ENCODE peak calls at places on chromosomes 6 and 20, in ten cellular contexts. One of them, this sample, is unnamed.

GRCh38 chr6:168060521-168060931 is 18.5 kb downstream of the FRMD1 start:
- DNase-seq in stomach: peak
- DNase-seq in pancreas: peak
- DNase-seq in colonic mucosa: peak
- DNase-seq in IMR-90: peak
- DNase-seq in heart left ventricle: peak
- DNase-seq in astrocyte of the spinal cord: peak
- DNase-seq in coronary artery: no peak
- DNase-seq in GM23338: peak
- DNase-seq in kidney: no peak
- DNase-seq in this sample: peak

GRCh38 chr6:128520436-128521301 is at the start of gene PTPRK:
- DNase-seq in astrocyte of the spinal cord: peak
- DNase-seq in colonic mucosa: peak
- DNase-seq in pancreas: peak
- DNase-seq in IMR-90: peak
- DNase-seq in heart left ventricle: peak
- DNase-seq in kidney: peak
- DNase-seq in coronary artery: peak
- DNase-seq in stomach: peak
- DNase-seq in GM23338: peak
- DNase-seq in this sample: peak

GRCh38 chr6:73798592-73798991 is 102.6 kb downstream of the CD109 start:
- DNase-seq in astrocyte of the spinal cord: peak
- DNase-seq in pancreas: no peak
- DNase-seq in heart left ventricle: no peak
- DNase-seq in stomach: no peak
- DNase-seq in coronary artery: no peak
- DNase-seq in colonic mucosa: peak
- DNase-seq in kidney: no peak
- DNase-seq in IMR-90: peak
- DNase-seq in GM23338: peak
- DNase-seq in this sample: peak

GRCh38 chr6:160198577-160199211 is 59.9 kb downstream of the SLC22A2 start:
- DNase-seq in coronary artery: no peak
- DNase-seq in heart left ventricle: no peak
- DNase-seq in kidney: no peak
- DNase-seq in colonic mucosa: peak
- DNase-seq in IMR-90: no peak
- DNase-seq in astrocyte of the spinal cord: no peak
- DNase-seq in GM23338: no peak
- DNase-seq in pancreas: no peak
- DNase-seq in stomach: no peak
- DNase-seq in this sample: no peak

GRCh38 chr20:60750909-60751308 is 501.2 kb upstream of the CDH4 start:
- DNase-seq in astrocyte of the spinal cord: no peak
- DNase-seq in GM23338: peak
- DNase-seq in IMR-90: no peak
- DNase-seq in coronary artery: no peak
- DNase-seq in heart left ventricle: no peak
- DNase-seq in pancreas: no peak
- DNase-seq in stomach: no peak
- DNase-seq in colonic mucosa: no peak
- DNase-seq in kidney: no peak
- DNase-seq in this sample: no peak

GRCh38 chr6:144219056-144219685 is 66.0 kb upstream of the UTRN start:
- DNase-seq in pancreas: no peak
- DNase-seq in coronary artery: no peak
- DNase-seq in kidney: no peak
- DNase-seq in heart left ventricle: no peak
- DNase-seq in colonic mucosa: no peak
- DNase-seq in GM23338: peak
- DNase-seq in stomach: no peak
- DNase-seq in IMR-90: peak
- DNase-seq in astrocyte of the spinal cord: peak
- DNase-seq in this sample: peak

GRCh38 chr6:133062077-133062476 is 179.1 kb upstream of the EYA4 start:
- DNase-seq in stomach: no peak
- DNase-seq in colonic mucosa: no peak
- DNase-seq in GM23338: no peak
- DNase-seq in IMR-90: peak
- DNase-seq in pancreas: no peak
- DNase-seq in heart left ventricle: peak
- DNase-seq in kidney: no peak
- DNase-seq in coronary artery: no peak
- DNase-seq in astrocyte of the spinal cord: peak
- DNase-seq in this sample: no peak

GRCh38 chr20:63552481-63553249 is 1.3 kb upstream of the FNDC11 start:
- DNase-seq in heart left ventricle: no peak
- DNase-seq in coronary artery: no peak
- DNase-seq in IMR-90: no peak
- DNase-seq in stomach: no peak
- DNase-seq in colonic mucosa: no peak
- DNase-seq in astrocyte of the spinal cord: no peak
- DNase-seq in pancreas: no peak
- DNase-seq in GM23338: peak
- DNase-seq in kidney: no peak
- DNase-seq in this sample: no peak

GRCh38 chr6:11229267-11230043 is 3.0 kb downstream of the NEDD9 start:
- DNase-seq in colonic mucosa: no peak
- DNase-seq in pancreas: no peak
- DNase-seq in IMR-90: no peak
- DNase-seq in astrocyte of the spinal cord: peak
- DNase-seq in heart left ventricle: no peak
- DNase-seq in stomach: no peak
- DNase-seq in kidney: peak
- DNase-seq in GM23338: peak
- DNase-seq in coronary artery: no peak
- DNase-seq in this sample: no peak

GRCh38 chr20:24100370-24101011 is 111.9 kb upstream of the GGTLC1 start:
- DNase-seq in stomach: peak
- DNase-seq in GM23338: peak
- DNase-seq in kidney: no peak
- DNase-seq in colonic mucosa: peak
- DNase-seq in astrocyte of the spinal cord: peak
- DNase-seq in IMR-90: peak
- DNase-seq in heart left ventricle: peak
- DNase-seq in pancreas: peak
- DNase-seq in coronary artery: no peak
- DNase-seq in this sample: peak

GRCh38 chr20:58428364-58428763 is 39.3 kb downstream of the VAPB start:
- DNase-seq in colonic mucosa: no peak
- DNase-seq in heart left ventricle: no peak
- DNase-seq in stomach: no peak
- DNase-seq in GM23338: no peak
- DNase-seq in IMR-90: no peak
- DNase-seq in kidney: no peak
- DNase-seq in astrocyte of the spinal cord: no peak
- DNase-seq in coronary artery: no peak
- DNase-seq in pancreas: no peak
- DNase-seq in this sample: no peak

GRCh38 chr20:58431134-58431533 is 42.1 kb downstream of the VAPB start:
- DNase-seq in heart left ventricle: no peak
- DNase-seq in astrocyte of the spinal cord: no peak
- DNase-seq in pancreas: no peak
- DNase-seq in stomach: no peak
- DNase-seq in kidney: no peak
- DNase-seq in colonic mucosa: no peak
- DNase-seq in GM23338: no peak
- DNase-seq in IMR-90: peak
- DNase-seq in coronary artery: no peak
- DNase-seq in this sample: peak

GRCh38 chr20:58433029-58433657 is 44.1 kb downstream of the VAPB start:
- DNase-seq in stomach: no peak
- DNase-seq in kidney: no peak
- DNase-seq in IMR-90: no peak
- DNase-seq in astrocyte of the spinal cord: no peak
- DNase-seq in pancreas: no peak
- DNase-seq in colonic mucosa: no peak
- DNase-seq in coronary artery: no peak
- DNase-seq in heart left ventricle: no peak
- DNase-seq in GM23338: no peak
- DNase-seq in this sample: no peak

GRCh38 chr20:58432190-58432954 is 43.3 kb downstream of the VAPB start:
- DNase-seq in colonic mucosa: no peak
- DNase-seq in heart left ventricle: no peak
- DNase-seq in kidney: no peak
- DNase-seq in IMR-90: peak
- DNase-seq in pancreas: no peak
- DNase-seq in GM23338: no peak
- DNase-seq in stomach: no peak
- DNase-seq in astrocyte of the spinal cord: no peak
- DNase-seq in coronary artery: no peak
- DNase-seq in this sample: no peak

DNA sequence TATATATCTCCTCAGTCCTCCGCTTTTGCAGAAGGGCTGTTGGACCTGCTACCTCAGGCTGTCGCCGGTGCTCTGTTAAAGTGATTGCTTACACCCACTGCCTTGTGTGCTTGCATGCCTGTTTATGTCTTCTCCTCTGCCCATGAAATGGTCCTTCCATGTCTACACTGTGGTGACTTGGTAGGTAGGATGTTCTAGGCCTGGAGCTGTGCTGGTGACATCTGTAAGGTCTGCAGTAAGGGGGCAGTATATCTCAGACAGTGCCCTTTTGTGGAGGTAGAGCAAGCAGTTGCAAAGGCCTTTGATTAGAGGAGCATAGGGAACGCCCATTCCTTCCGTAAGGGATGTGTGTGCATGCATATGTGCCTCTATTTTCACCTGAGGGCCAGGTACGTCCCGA is 40.3 kb downstream of the VAPB start:
- DNase-seq in colonic mucosa: no peak
- DNase-seq in astrocyte of the spinal cord: no peak
- DNase-seq in IMR-90: no peak
- DNase-seq in GM23338: no peak
- DNase-seq in stomach: no peak
- DNase-seq in pancreas: no peak
- DNase-seq in kidney: no peak
- DNase-seq in coronary artery: no peak
- DNase-seq in heart left ventricle: no peak
- DNase-seq in this sample: no peak
- TF ChIP-seq CTCF in colonic mucosa: no peak
- TF ChIP-seq CTCF in astrocyte of the spinal cord: no peak
- TF ChIP-seq CTCF in IMR-90: no peak
- TF ChIP-seq CTCF in GM23338: peak
- TF ChIP-seq CTCF in stomach: no peak
- TF ChIP-seq CTCF in pancreas: no peak
- TF ChIP-seq CTCF in kidney: no peak
- TF ChIP-seq CTCF in coronary artery: no peak
- TF ChIP-seq CTCF in heart left ventricle: no peak
- TF ChIP-seq CTCF in this sample: no peak

GRCh38 chr6:51019785-51020184 is 201.1 kb downstream of the TFAP2B start:
- DNase-seq in coronary artery: no peak
- DNase-seq in stomach: no peak
- DNase-seq in astrocyte of the spinal cord: no peak
- DNase-seq in heart left ventricle: no peak
- DNase-seq in IMR-90: no peak
- DNase-seq in GM23338: no peak
- DNase-seq in kidney: no peak
- DNase-seq in colonic mucosa: no peak
- DNase-seq in pancreas: no peak
- DNase-seq in this sample: no peak
- TF ChIP-seq CTCF in coronary artery: no peak
- TF ChIP-seq CTCF in stomach: no peak
- TF ChIP-seq CTCF in astrocyte of the spinal cord: no peak
- TF ChIP-seq CTCF in heart left ventricle: no peak
- TF ChIP-seq CTCF in IMR-90: no peak
- TF ChIP-seq CTCF in GM23338: no peak
- TF ChIP-seq CTCF in kidney: no peak
- TF ChIP-seq CTCF in colonic mucosa: no peak
- TF ChIP-seq CTCF in pancreas: no peak
- TF ChIP-seq CTCF in this sample: no peak

GRCh38 chr20:2086177-2086979 is 15.2 kb upstream of the STK35 start:
- DNase-seq in heart left ventricle: no peak
- DNase-seq in GM23338: no peak
- DNase-seq in coronary artery: no peak
- DNase-seq in astrocyte of the spinal cord: no peak
- DNase-seq in pancreas: no peak
- DNase-seq in kidney: no peak
- DNase-seq in stomach: no peak
- DNase-seq in colonic mucosa: no peak
- DNase-seq in IMR-90: no peak
- DNase-seq in this sample: no peak
- TF ChIP-seq CTCF in heart left ventricle: no peak
- TF ChIP-seq CTCF in GM23338: no peak
- TF ChIP-seq CTCF in coronary artery: no peak
- TF ChIP-seq CTCF in astrocyte of the spinal cord: no peak
- TF ChIP-seq CTCF in pancreas: no peak
- TF ChIP-seq CTCF in kidney: no peak
- TF ChIP-seq CTCF in stomach: no peak
- TF ChIP-seq CTCF in colonic mucosa: no peak
- TF ChIP-seq CTCF in IMR-90: no peak
- TF ChIP-seq CTCF in this sample: peak

GRCh38 chr6:106089981-106090380 is 3.8 kb downstream of the PRDM1 start:
- DNase-seq in colonic mucosa: no peak
- DNase-seq in coronary artery: no peak
- DNase-seq in heart left ventricle: no peak
- DNase-seq in IMR-90: peak
- DNase-seq in pancreas: no peak
- DNase-seq in kidney: no peak
- DNase-seq in stomach: no peak
- DNase-seq in astrocyte of the spinal cord: peak
- DNase-seq in GM23338: no peak
- DNase-seq in this sample: peak
- TF ChIP-seq CTCF in colonic mucosa: no peak
- TF ChIP-seq CTCF in coronary artery: no peak
- TF ChIP-seq CTCF in heart left ventricle: no peak
- TF ChIP-seq CTCF in IMR-90: peak
- TF ChIP-seq CTCF in pancreas: no peak
- TF ChIP-seq CTCF in kidney: no peak
- TF ChIP-seq CTCF in stomach: no peak
- TF ChIP-seq CTCF in astrocyte of the spinal cord: no peak
- TF ChIP-seq CTCF in GM23338: peak
- TF ChIP-seq CTCF in this sample: peak